ENCODE peak calls at places on chromosomes 13 and 19, in five cellular contexts. H is suprapubic skin, W is mesenchymal stem cell, L is testis, Z is cardiac muscle cell. V is an unnamed sample. For H3K4me1, the result is how much of the 10 kb centered on the place peaks cover.

GRCh38 chr13:99311748-99312492 is 4.7 kb upstream of the GPR183 start:
- DNase-seq in H (peak), W (no peak), L (no peak), Z (peak), V (no peak)

GRCh38 chr13:114130131-114130707 is 2.2 kb downstream of the RASA3 start:
- DNase-seq in H (no peak), W (peak), L (no peak), Z (no peak), V (no peak)

GRCh38 chr13:24982333-24982999 is 113.5 kb upstream of the PABPC3 start:
- DNase-seq in H (no peak), W (no peak), L (no peak), Z (no peak), V (no peak)

GRCh38 chr13:40059540-40060232 is 404.2 kb downstream of the COG6 start:
- DNase-seq in H (no peak), W (no peak), L (no peak), Z (peak), V (no peak)

GRCh38 chr13:111404746-111405145 is 84.3 kb downstream of the TEX29 start:
- DNase-seq in H (no peak), W (no peak), L (no peak), Z (no peak), V (no peak)

GRCh38 chr19:18649371-18650047 is 12.7 kb downstream of the KLHL26 start:
- DNase-seq in H (no peak), W (peak), L (peak), Z (peak), V (no peak)

GRCh38 chr13:44331912-44332840 is 41.4 kb upstream of the SERP2 start:
- DNase-seq in H (no peak), W (peak), L (peak), Z (peak), V (peak)

GRCh38 chr13:20408181-20408580 is 117.5 kb downstream of the CRYL1 start:
- DNase-seq in H (no peak), W (no peak), L (no peak), Z (no peak), V (no peak)

GRCh38 chr19:13978721-13979191 is 26.4 kb downstream of the DCAF15 start:
- DNase-seq in H (no peak), W (peak), L (no peak), Z (peak), V (no peak)

GRCh38 chr13:40605573-40605972 is 60.9 kb downstream of the FOXO1 start:
- DNase-seq in H (no peak), W (no peak), L (no peak), Z (no peak), V (no peak)

GRCh38 chr19:1490020-1490310 is 185 bp downstream of the PCSK4 start:
- DNase-seq in H (no peak), W (no peak), L (no peak), Z (no peak), V (no peak)
- H3K27ac ChIP-seq in H (no peak), W (no peak), L (peak), Z (peak), V (no peak)

GRCh38 chr13:38862443-38862842 is 128.2 kb downstream of the STOML3 start:
- DNase-seq in H (no peak), W (no peak), L (no peak), Z (no peak), V (no peak)
- H3K4me1 ChIP-seq in H (under half), W (under half), L (under half), Z (under half), V (under half)

DNA sequence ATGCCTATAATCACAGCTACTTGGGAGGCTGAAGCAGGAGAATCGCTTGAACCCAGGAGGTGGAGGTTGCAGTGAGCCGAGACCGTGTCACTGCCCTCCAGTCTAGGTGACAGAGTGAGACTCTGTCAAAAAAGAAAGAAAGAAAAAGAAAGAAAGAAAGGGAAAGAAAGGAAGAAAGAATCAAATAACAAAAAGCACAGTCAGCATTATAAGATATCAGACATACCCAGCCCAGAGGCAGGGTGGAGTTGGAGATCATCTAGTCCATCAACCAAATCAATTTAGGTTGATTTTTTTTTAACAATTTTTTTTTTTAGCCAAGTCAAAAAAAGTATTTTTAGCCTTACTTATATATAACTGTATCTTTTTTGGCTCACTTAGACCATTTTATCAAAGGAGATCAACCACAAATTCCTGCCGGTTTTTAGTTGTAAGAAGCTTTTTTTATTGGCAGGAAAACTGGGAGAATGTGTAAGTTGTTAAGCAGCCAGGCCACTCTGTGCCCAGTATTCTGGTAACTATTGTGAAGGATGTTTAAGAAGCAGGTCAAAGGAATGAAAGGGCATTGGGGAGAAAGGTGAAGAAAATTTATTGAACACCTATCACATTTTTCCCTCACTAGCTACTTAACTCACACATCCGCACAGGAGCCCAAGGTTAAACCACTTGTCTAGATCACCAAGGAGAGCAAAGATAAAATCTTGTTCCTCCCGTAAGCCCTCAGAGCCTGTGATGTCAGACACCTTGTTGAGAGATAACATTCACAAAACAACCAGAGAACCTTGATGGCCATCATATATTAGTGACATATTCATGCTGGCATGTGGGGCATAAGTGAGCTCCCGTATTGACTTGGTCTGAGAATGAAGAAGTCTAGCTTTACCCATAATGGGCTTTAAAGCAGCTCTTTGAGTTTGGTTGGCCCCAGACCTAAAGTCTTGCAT is 91.8 kb downstream of the COL4A2 start:
- DNase-seq in H (no peak), W (peak), L (no peak), Z (peak), V (peak)
- H3K27ac ChIP-seq in H (peak), W (peak), L (no peak), Z (no peak), V (peak)

GRCh38 chr19:33048806-33049676 is 15.6 kb downstream of the RHPN2 start:
- DNase-seq in H (no peak), W (no peak), L (no peak), Z (peak), V (no peak)

GRCh38 chr19:33055718-33056117 is 9.0 kb downstream of the RHPN2 start:
- DNase-seq in H (no peak), W (no peak), L (no peak), Z (peak), V (peak)

GRCh38 chr19:33050110-33050509 is 14.6 kb downstream of the RHPN2 start:
- DNase-seq in H (no peak), W (no peak), L (no peak), Z (no peak), V (no peak)

GRCh38 chr19:33054623-33055022 is 10.1 kb downstream of the RHPN2 start:
- DNase-seq in H (peak), W (no peak), L (no peak), Z (no peak), V (no peak)

GRCh38 chr19:33052352-33052972 is 12.2 kb downstream of the RHPN2 start:
- DNase-seq in H (no peak), W (peak), L (no peak), Z (peak), V (no peak)
- H3K4me1 ChIP-seq in H (under half), W (under half), L (under half), Z (under half), V (under half)

GRCh38 chr13:106343831-106344230 is 191.6 kb downstream of the EFNB2 start:
- DNase-seq in H (no peak), W (no peak), L (no peak), Z (no peak), V (no peak)
- H3K27ac ChIP-seq in H (no peak), W (no peak), L (no peak), Z (no peak), V (no peak)

GRCh38 chr13:36910545-36910944 is 9.5 kb downstream of the SMAD9 start:
- DNase-seq in H (no peak), W (no peak), L (no peak), Z (no peak), V (no peak)

GRCh38 chr13:36907266-36907665 is 12.8 kb downstream of the SMAD9 start:
- DNase-seq in H (no peak), W (no peak), L (no peak), Z (no peak), V (no peak)

GRCh38 chr13:36904219-36904618 is 15.8 kb downstream of the SMAD9 start:
- DNase-seq in H (no peak), W (no peak), L (no peak), Z (no peak), V (no peak)

GRCh38 chr13:36907801-36908200 is 12.2 kb downstream of the SMAD9 start:
- DNase-seq in H (no peak), W (no peak), L (no peak), Z (no peak), V (no peak)

DNA sequence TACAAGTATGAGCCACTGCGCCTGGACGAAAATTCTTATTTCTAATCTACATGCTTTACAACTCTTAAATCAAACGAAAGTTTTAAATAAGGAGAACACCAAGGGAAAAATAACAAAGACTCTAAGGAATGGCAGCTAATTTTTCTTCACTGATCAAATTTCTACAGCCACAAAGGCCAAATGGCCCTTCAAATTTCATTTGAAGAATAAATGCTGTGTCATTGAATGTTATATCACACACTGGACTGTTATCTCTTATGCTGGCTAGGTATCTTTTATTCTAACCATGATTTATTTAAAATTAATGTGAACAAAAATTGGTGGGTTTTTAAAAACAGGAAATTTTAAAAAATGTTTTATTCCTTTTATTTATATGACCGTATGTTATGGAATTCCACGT is 14.1 kb downstream of the SMAD9 start:
- DNase-seq in H (no peak), W (no peak), L (no peak), Z (no peak), V (no peak)
- H3K4me1 ChIP-seq in H (under half), W (under half), L (under half), Z (under half), V (under half)